ENCODE peak calls at places on chromosomes 16 and 17, in four cellular contexts. H is H1, T is GM12878, V is K562. A is an unnamed sample.
A peak's percentile ranks its signal among the peaks of the same experiment; 100 is the strongest.

GRCh38 chr17:57946798-57947358 is 8.3 kb downstream of the CUEDC1 start:
- DNase-seq in V (peak; percentile 46), H (no peak), T (peak; percentile 73), A (no peak)

GRCh38 chr17:82058855-82059249 is 6.8 kb downstream of the DUS1L start:
- DNase-seq in T (no peak), H (no peak), V (no peak), A (no peak)

GRCh38 chr16:15398618-15399316 is 3.2 kb downstream of the MPV17L start:
- DNase-seq in T (no peak), V (no peak), H (no peak), A (no peak)

GRCh38 chr17:47830991-47831933 is at the start of the genes LRRC46 and MRPL10:
- DNase-seq in H (peak; percentile 78), V (peak; percentile 96), T (peak; percentile 66), A (peak; percentile 100)

GRCh38 chr17:47948706-47949196 is 7.4 kb downstream of the PNPO start:
- DNase-seq in T (no peak), V (no peak), H (no peak), A (no peak)

GRCh38 chr16:86953631-86954465 is 363.3 kb downstream of the C16orf95 start:
- DNase-seq in T (no peak), H (no peak), V (no peak), A (no peak)

GRCh38 chr16:68539704-68540370 is 746 bp downstream of the ZFP90 start:
- DNase-seq in H (no peak), V (no peak), T (no peak), A (no peak)

GRCh38 chr16:240559-240958 is 5.9 kb downstream of the FAM234A start:
- DNase-seq in H (no peak), V (no peak), T (no peak), A (no peak)

GRCh38 chr16:88005968-88006367 is 54.7 kb downstream of the BANP start:
- DNase-seq in T (no peak), V (no peak), H (no peak), A (no peak)

GRCh38 chr17:38558751-38559024 is 47.1 kb downstream of the SRCIN1 start:
- DNase-seq in H (no peak), V (no peak), T (no peak), A (no peak)

GRCh38 chr16:66947302-66948033 is 12.2 kb downstream of the CES2 start:
- DNase-seq in T (peak; percentile 72), V (peak; percentile 89), H (peak; percentile 59), A (peak; percentile 88)

GRCh38 chr17:17823433-17824118 is 13.2 kb downstream of the SREBF1 start:
- DNase-seq in T (no peak), V (peak; percentile 89), H (no peak), A (peak; percentile 99)

GRCh38 chr17:68035131-68035522 is 408 bp upstream of the KPNA2 start:
- DNase-seq in H (no peak), T (no peak), V (peak; percentile 98), A (no peak)

GRCh38 chr16:74029122-74029805 is 267.4 kb upstream of the PSMD7 start:
- DNase-seq in T (no peak), V (no peak), H (no peak), A (no peak)

GRCh38 chr16:22366371-22366770 is 8.0 kb downstream of the CDR2 start:
- DNase-seq in H (no peak), T (no peak), V (no peak), A (no peak)

GRCh38 chr16:22369221-22369811 is 5.1 kb downstream of the CDR2 start:
- DNase-seq in H (no peak), V (peak; percentile 24), T (no peak), A (no peak)

GRCh38 chr16:22370038-22370541 is 4.3 kb downstream of the CDR2 start:
- DNase-seq in H (no peak), T (no peak), V (no peak), A (no peak)

GRCh38 chr16:22360963-22361659 is 13.3 kb downstream of the CDR2 start:
- DNase-seq in T (no peak), H (no peak), V (no peak), A (no peak)

GRCh38 chr16:22366889-22367288 is 7.5 kb downstream of the CDR2 start:
- DNase-seq in V (no peak), H (no peak), T (no peak), A (no peak)
- TF ChIP-seq NRF1 in V (no peak), H (no peak), T (no peak), A (no peak)

DNA sequence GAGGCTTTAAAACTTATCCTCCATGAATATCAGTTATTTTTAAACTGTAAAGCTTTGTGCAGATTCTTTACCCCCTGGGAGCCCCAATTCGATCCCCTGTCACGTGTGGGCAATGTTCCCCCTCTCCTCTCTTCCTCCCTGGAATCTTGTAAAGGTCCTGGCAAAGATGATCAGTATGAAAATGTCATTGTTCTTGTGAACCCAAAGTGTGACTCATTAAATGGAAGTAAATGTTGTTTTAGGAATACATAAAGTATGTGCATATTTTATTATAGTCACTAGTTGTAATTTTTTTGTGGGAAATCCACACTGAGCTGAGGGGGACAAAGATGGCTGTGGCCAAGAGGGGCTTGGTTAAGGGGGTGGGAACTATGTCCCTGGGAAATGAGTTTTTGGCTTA is 2.3 kb downstream of the CCL11 start:
- DNase-seq in T (no peak), V (no peak), H (no peak), A (no peak)
- H3K4me2 ChIP-seq in T (no peak overlapping the region), V (no peak overlapping the region), H (no peak overlapping the region), A (no peak overlapping the region)

GRCh38 chr16:70434489-70435260 is 4.2 kb downstream of the ST3GAL2 start:
- DNase-seq in T (no peak), V (no peak), H (no peak), A (no peak)

GRCh38 chr16:70432304-70432799 is 6.5 kb downstream of the ST3GAL2 start:
- DNase-seq in T (no peak), H (no peak), V (peak; percentile 49), A (no peak)

GRCh38 chr16:70432800-70433455 is 6.0 kb downstream of the ST3GAL2 start:
- DNase-seq in T (no peak), H (no peak), V (peak; percentile 47), A (peak; percentile 38)

GRCh38 chr16:70430667-70431536 is 8.0 kb downstream of the ST3GAL2 start:
- DNase-seq in V (peak; percentile 84), T (peak; percentile 99), H (no peak), A (no peak)

GRCh38 chr16:70433456-70434103 is 5.3 kb downstream of the ST3GAL2 start:
- DNase-seq in V (peak; percentile 45), H (no peak), T (no peak), A (peak; percentile 70)
- TF ChIP-seq MAX in V (no peak), H (no peak), T (no peak), A (no peak)

GRCh38 chr17:40307691-40308289 is 1.2 kb upstream of the RARA start:
- DNase-seq in H (no peak), T (no peak), V (peak; percentile 73), A (no peak)
- TF ChIP-seq NRF1 in H (no peak), T (no peak), V (no peak), A (no peak)

GRCh38 chr16:4075534-4075933 is 40.7 kb downstream of the ADCY9 start:
- DNase-seq in H (no peak), T (no peak), V (no peak), A (no peak)

GRCh38 chr16:4071686-4072561 is 44.3 kb downstream of the ADCY9 start:
- DNase-seq in V (peak; percentile 22), H (no peak), T (no peak), A (no peak)

GRCh38 chr16:4067262-4068001 is 48.8 kb downstream of the ADCY9 start:
- DNase-seq in T (no peak), V (no peak), H (no peak), A (no peak)

GRCh38 chr16:4064950-4065352 is 51.3 kb downstream of the ADCY9 start:
- DNase-seq in T (no peak), V (no peak), H (no peak), A (no peak)

GRCh38 chr16:4070936-4071335 is 45.3 kb downstream of the ADCY9 start:
- DNase-seq in V (no peak), T (no peak), H (no peak), A (no peak)
- H3K4me2 ChIP-seq in V (no peak overlapping the region), T (no peak overlapping the region), H (no peak overlapping the region), A (no peak overlapping the region)

GRCh38 chr17:77428901-77429734 is 288.3 kb downstream of the SEC14L1 start:
- DNase-seq in H (no peak), T (no peak), V (no peak), A (peak; percentile 51)

GRCh38 chr17:77428020-77428781 is 287.4 kb downstream of the SEC14L1 start:
- DNase-seq in T (no peak), H (no peak), V (peak; percentile 58), A (no peak)

GRCh38 chr17:77425791-77426641 is 285.2 kb downstream of the SEC14L1 start:
- DNase-seq in V (peak; percentile 82), H (no peak), T (no peak), A (peak; percentile 54)

GRCh38 chr17:77426676-77427386 is 286.1 kb downstream of the SEC14L1 start:
- DNase-seq in V (peak; percentile 53), T (no peak), H (no peak), A (no peak)

DNA sequence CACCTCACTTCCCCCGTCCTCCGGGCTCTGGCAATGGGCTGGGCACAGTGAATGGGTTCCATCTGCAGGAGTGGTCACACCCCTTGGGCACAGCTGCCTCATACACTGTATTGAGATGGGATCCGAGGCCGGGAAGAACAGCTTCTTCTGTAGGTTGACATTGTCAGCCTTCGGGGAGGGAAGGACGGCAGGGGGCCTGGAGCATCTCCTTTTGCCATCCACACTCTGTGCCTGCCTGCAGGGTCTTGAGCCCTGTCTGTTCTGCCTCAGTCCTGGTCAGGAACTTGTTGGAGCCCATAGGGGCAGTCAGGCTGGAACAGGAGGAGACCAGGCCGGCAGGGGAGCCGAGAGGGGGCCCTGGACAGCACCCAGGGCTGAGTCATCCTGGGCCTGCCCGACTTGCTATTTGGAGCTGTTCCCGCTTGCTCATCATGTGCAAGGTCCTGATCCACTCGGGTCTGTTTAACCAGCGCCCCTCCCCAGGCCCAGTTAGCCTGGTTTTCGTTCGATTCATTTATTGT is 286.8 kb downstream of the SEC14L1 start:
- DNase-seq in V (peak; percentile 52), T (no peak), H (no peak), A (peak; percentile 52)
- TF ChIP-seq MAX in V (no peak), T (no peak), H (no peak), A (peak; percentile 80)

DNA sequence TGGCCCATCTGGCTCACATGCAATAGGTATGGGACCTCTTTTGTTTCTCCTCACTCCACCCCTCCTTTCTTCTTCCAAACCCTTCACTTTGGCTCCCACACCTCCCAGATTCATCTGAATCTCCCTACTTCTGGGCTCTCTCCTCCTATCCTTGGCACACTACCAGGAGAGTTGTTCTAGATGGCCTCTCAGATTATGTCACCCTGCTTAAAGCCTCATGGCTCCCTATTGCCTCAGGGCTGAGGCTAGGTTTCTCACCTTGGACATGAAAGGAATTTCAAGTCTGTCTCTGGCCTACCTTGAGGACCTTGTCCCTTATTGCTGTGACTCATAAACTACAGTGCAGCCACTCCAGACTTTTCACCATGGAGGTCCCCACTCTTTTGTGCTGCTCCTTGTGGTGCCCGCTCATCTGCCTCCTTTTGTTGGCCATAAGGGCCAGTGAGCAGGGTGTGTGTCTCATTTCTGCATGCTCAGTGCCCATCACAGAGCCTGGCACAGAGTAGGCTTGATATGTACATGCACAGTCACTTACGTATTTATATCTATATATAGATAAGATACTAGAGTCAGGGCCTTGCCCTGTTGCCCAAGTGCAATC is 1.0 kb upstream of the MFAP4 start:
- DNase-seq in T (no peak), H (no peak), V (no peak), A (no peak)
- TF ChIP-seq NRF1 in T (no peak), H (no peak), V (no peak), A (no peak)

GRCh38 chr17:44831270-44831770 is 1.2 kb upstream of the GJC1 start:
- DNase-seq in H (no peak), T (no peak), V (peak; percentile 12), A (no peak)
- H3K4me2 ChIP-seq in H (peak overlapping the region; percentile 51), T (no peak overlapping the region), V (no peak overlapping the region), A (peak overlapping the region; percentile 96)

A was measured in SK-N-SH.